ENCODE peak calls at places on chromosomes 11 and 22, in eight cellular contexts. One of them, this sample, is unnamed.

GRCh38 chr11:69812927-69813326 is 6.3 kb downstream of the FGF3 start:
- DNase-seq in GM04504: no peak
- DNase-seq in KBM-7: no peak
- DNase-seq in IMR-90: no peak
- DNase-seq in activated T-helper 1 cell treated with anti-CD3 and anti-CD28 coated beads, Interleukin-12 subunit alpha, Interleukin-12 subunit beta, Interleukin-2, Interleukin-4 antibody, amounts not matched to agents 30 ng/mL and 10 ng/mL and 1 ng/mL, durations not matched to agents 14 hours and 24 hours and 36 hours: no peak
- DNase-seq in naive thymus-derived CD8-positive, alpha-beta T cell: no peak
- DNase-seq in ecto neural progenitor cell: no peak
- DNase-seq in transverse colon: no peak
- DNase-seq in this sample: no peak

GRCh38 chr11:40293655-40294342 is 1165.7 kb downstream of the LRRC4C start:
- DNase-seq in GM04504: peak
- DNase-seq in KBM-7: peak
- DNase-seq in IMR-90: peak
- DNase-seq in activated T-helper 1 cell treated with anti-CD3 and anti-CD28 coated beads, Interleukin-12 subunit alpha, Interleukin-12 subunit beta, Interleukin-2, Interleukin-4 antibody, amounts not matched to agents 30 ng/mL and 10 ng/mL and 1 ng/mL, durations not matched to agents 14 hours and 24 hours and 36 hours: peak
- DNase-seq in naive thymus-derived CD8-positive, alpha-beta T cell: no peak
- DNase-seq in ecto neural progenitor cell: peak
- DNase-seq in transverse colon: peak
- DNase-seq in this sample: peak

GRCh38 chr22:35746248-35746647 is 28.6 kb downstream of the APOL5 start:
- DNase-seq in GM04504: no peak
- DNase-seq in KBM-7: no peak
- DNase-seq in IMR-90: no peak
- DNase-seq in activated T-helper 1 cell treated with anti-CD3 and anti-CD28 coated beads, Interleukin-12 subunit alpha, Interleukin-12 subunit beta, Interleukin-2, Interleukin-4 antibody, amounts not matched to agents 30 ng/mL and 10 ng/mL and 1 ng/mL, durations not matched to agents 14 hours and 24 hours and 36 hours: no peak
- DNase-seq in naive thymus-derived CD8-positive, alpha-beta T cell: no peak
- DNase-seq in ecto neural progenitor cell: no peak
- DNase-seq in transverse colon: no peak
- DNase-seq in this sample: no peak

GRCh38 chr11:4610258-4610935 is 2.4 kb upstream of the TRIM68 start:
- DNase-seq in GM04504: no peak
- DNase-seq in KBM-7: peak
- DNase-seq in IMR-90: peak
- DNase-seq in activated T-helper 1 cell treated with anti-CD3 and anti-CD28 coated beads, Interleukin-12 subunit alpha, Interleukin-12 subunit beta, Interleukin-2, Interleukin-4 antibody, amounts not matched to agents 30 ng/mL and 10 ng/mL and 1 ng/mL, durations not matched to agents 14 hours and 24 hours and 36 hours: no peak
- DNase-seq in naive thymus-derived CD8-positive, alpha-beta T cell: no peak
- DNase-seq in ecto neural progenitor cell: no peak
- DNase-seq in transverse colon: no peak
- DNase-seq in this sample: no peak

GRCh38 chr11:72189448-72190250 is 2.3 kb upstream of the FOLR1 start:
- DNase-seq in GM04504: peak
- DNase-seq in KBM-7: no peak
- DNase-seq in IMR-90: no peak
- DNase-seq in activated T-helper 1 cell treated with anti-CD3 and anti-CD28 coated beads, Interleukin-12 subunit alpha, Interleukin-12 subunit beta, Interleukin-2, Interleukin-4 antibody, amounts not matched to agents 30 ng/mL and 10 ng/mL and 1 ng/mL, durations not matched to agents 14 hours and 24 hours and 36 hours: no peak
- DNase-seq in naive thymus-derived CD8-positive, alpha-beta T cell: no peak
- DNase-seq in ecto neural progenitor cell: no peak
- DNase-seq in transverse colon: no peak
- DNase-seq in this sample: peak

GRCh38 chr11:118109231-118109630 is 22.5 kb upstream of the SMIM35 start:
- DNase-seq in GM04504: peak
- DNase-seq in KBM-7: no peak
- DNase-seq in IMR-90: peak
- DNase-seq in activated T-helper 1 cell treated with anti-CD3 and anti-CD28 coated beads, Interleukin-12 subunit alpha, Interleukin-12 subunit beta, Interleukin-2, Interleukin-4 antibody, amounts not matched to agents 30 ng/mL and 10 ng/mL and 1 ng/mL, durations not matched to agents 14 hours and 24 hours and 36 hours: no peak
- DNase-seq in naive thymus-derived CD8-positive, alpha-beta T cell: no peak
- DNase-seq in ecto neural progenitor cell: no peak
- DNase-seq in transverse colon: no peak
- DNase-seq in this sample: no peak

GRCh38 chr11:115653926-115654325 is 149.7 kb upstream of the CADM1 start:
- DNase-seq in GM04504: no peak
- DNase-seq in KBM-7: no peak
- DNase-seq in IMR-90: no peak
- DNase-seq in activated T-helper 1 cell treated with anti-CD3 and anti-CD28 coated beads, Interleukin-12 subunit alpha, Interleukin-12 subunit beta, Interleukin-2, Interleukin-4 antibody, amounts not matched to agents 30 ng/mL and 10 ng/mL and 1 ng/mL, durations not matched to agents 14 hours and 24 hours and 36 hours: no peak
- DNase-seq in naive thymus-derived CD8-positive, alpha-beta T cell: no peak
- DNase-seq in ecto neural progenitor cell: no peak
- DNase-seq in transverse colon: peak
- DNase-seq in this sample: no peak

GRCh38 chr22:38853149-38853548 is 9.3 kb upstream of the NPTXR start:
- DNase-seq in GM04504: no peak
- DNase-seq in KBM-7: no peak
- DNase-seq in IMR-90: no peak
- DNase-seq in activated T-helper 1 cell treated with anti-CD3 and anti-CD28 coated beads, Interleukin-12 subunit alpha, Interleukin-12 subunit beta, Interleukin-2, Interleukin-4 antibody, amounts not matched to agents 30 ng/mL and 10 ng/mL and 1 ng/mL, durations not matched to agents 14 hours and 24 hours and 36 hours: no peak
- DNase-seq in naive thymus-derived CD8-positive, alpha-beta T cell: no peak
- DNase-seq in ecto neural progenitor cell: no peak
- DNase-seq in transverse colon: no peak
- DNase-seq in this sample: no peak

GRCh38 chr11:93611836-93612677 is 49.4 kb upstream of the CEP295 start:
- DNase-seq in GM04504: no peak
- DNase-seq in KBM-7: no peak
- DNase-seq in IMR-90: no peak
- DNase-seq in activated T-helper 1 cell treated with anti-CD3 and anti-CD28 coated beads, Interleukin-12 subunit alpha, Interleukin-12 subunit beta, Interleukin-2, Interleukin-4 antibody, amounts not matched to agents 30 ng/mL and 10 ng/mL and 1 ng/mL, durations not matched to agents 14 hours and 24 hours and 36 hours: no peak
- DNase-seq in naive thymus-derived CD8-positive, alpha-beta T cell: no peak
- DNase-seq in ecto neural progenitor cell: no peak
- DNase-seq in transverse colon: peak
- DNase-seq in this sample: no peak

GRCh38 chr11:75150079-75150478 is 828 bp upstream of the SLCO2B1 start:
- DNase-seq in GM04504: no peak
- DNase-seq in KBM-7: no peak
- DNase-seq in IMR-90: no peak
- DNase-seq in activated T-helper 1 cell treated with anti-CD3 and anti-CD28 coated beads, Interleukin-12 subunit alpha, Interleukin-12 subunit beta, Interleukin-2, Interleukin-4 antibody, amounts not matched to agents 30 ng/mL and 10 ng/mL and 1 ng/mL, durations not matched to agents 14 hours and 24 hours and 36 hours: no peak
- DNase-seq in naive thymus-derived CD8-positive, alpha-beta T cell: no peak
- DNase-seq in ecto neural progenitor cell: no peak
- DNase-seq in transverse colon: peak
- DNase-seq in this sample: no peak

GRCh38 chr11:59069082-59069481 is 17.0 kb upstream of the GLYATL1B start:
- DNase-seq in GM04504: no peak
- DNase-seq in KBM-7: no peak
- DNase-seq in IMR-90: peak
- DNase-seq in activated T-helper 1 cell treated with anti-CD3 and anti-CD28 coated beads, Interleukin-12 subunit alpha, Interleukin-12 subunit beta, Interleukin-2, Interleukin-4 antibody, amounts not matched to agents 30 ng/mL and 10 ng/mL and 1 ng/mL, durations not matched to agents 14 hours and 24 hours and 36 hours: no peak
- DNase-seq in naive thymus-derived CD8-positive, alpha-beta T cell: no peak
- DNase-seq in ecto neural progenitor cell: no peak
- DNase-seq in transverse colon: no peak
- DNase-seq in this sample: no peak

GRCh38 chr11:34564807-34565241 is 51.2 kb upstream of the ELF5 start:
- DNase-seq in GM04504: no peak
- DNase-seq in KBM-7: no peak
- DNase-seq in IMR-90: no peak
- DNase-seq in activated T-helper 1 cell treated with anti-CD3 and anti-CD28 coated beads, Interleukin-12 subunit alpha, Interleukin-12 subunit beta, Interleukin-2, Interleukin-4 antibody, amounts not matched to agents 30 ng/mL and 10 ng/mL and 1 ng/mL, durations not matched to agents 14 hours and 24 hours and 36 hours: no peak
- DNase-seq in naive thymus-derived CD8-positive, alpha-beta T cell: no peak
- DNase-seq in ecto neural progenitor cell: no peak
- DNase-seq in transverse colon: no peak
- DNase-seq in this sample: no peak

GRCh38 chr22:49972163-49973017 is 11.8 kb downstream of the PIM3 start:
- DNase-seq in GM04504: no peak
- DNase-seq in KBM-7: no peak
- DNase-seq in IMR-90: no peak
- DNase-seq in activated T-helper 1 cell treated with anti-CD3 and anti-CD28 coated beads, Interleukin-12 subunit alpha, Interleukin-12 subunit beta, Interleukin-2, Interleukin-4 antibody, amounts not matched to agents 30 ng/mL and 10 ng/mL and 1 ng/mL, durations not matched to agents 14 hours and 24 hours and 36 hours: no peak
- DNase-seq in naive thymus-derived CD8-positive, alpha-beta T cell: no peak
- DNase-seq in ecto neural progenitor cell: peak
- DNase-seq in transverse colon: no peak
- DNase-seq in this sample: peak

GRCh38 chr22:40451230-40451629 is 80.8 kb downstream of the SGSM3 start:
- DNase-seq in GM04504: no peak
- DNase-seq in KBM-7: no peak
- DNase-seq in IMR-90: no peak
- DNase-seq in activated T-helper 1 cell treated with anti-CD3 and anti-CD28 coated beads, Interleukin-12 subunit alpha, Interleukin-12 subunit beta, Interleukin-2, Interleukin-4 antibody, amounts not matched to agents 30 ng/mL and 10 ng/mL and 1 ng/mL, durations not matched to agents 14 hours and 24 hours and 36 hours: no peak
- DNase-seq in naive thymus-derived CD8-positive, alpha-beta T cell: no peak
- DNase-seq in ecto neural progenitor cell: no peak
- DNase-seq in transverse colon: no peak
- DNase-seq in this sample: no peak

GRCh38 chr11:121321614-121322243 is 29.2 kb downstream of the SC5D start:
- DNase-seq in GM04504: peak
- DNase-seq in KBM-7: peak
- DNase-seq in IMR-90: peak
- DNase-seq in activated T-helper 1 cell treated with anti-CD3 and anti-CD28 coated beads, Interleukin-12 subunit alpha, Interleukin-12 subunit beta, Interleukin-2, Interleukin-4 antibody, amounts not matched to agents 30 ng/mL and 10 ng/mL and 1 ng/mL, durations not matched to agents 14 hours and 24 hours and 36 hours: peak
- DNase-seq in naive thymus-derived CD8-positive, alpha-beta T cell: peak
- DNase-seq in ecto neural progenitor cell: no peak
- DNase-seq in transverse colon: peak
- DNase-seq in this sample: peak

GRCh38 chr11:65434667-65435179 is 12.1 kb downstream of the NEAT1 start:
- DNase-seq in GM04504: no peak
- DNase-seq in KBM-7: no peak
- DNase-seq in IMR-90: peak
- DNase-seq in activated T-helper 1 cell treated with anti-CD3 and anti-CD28 coated beads, Interleukin-12 subunit alpha, Interleukin-12 subunit beta, Interleukin-2, Interleukin-4 antibody, amounts not matched to agents 30 ng/mL and 10 ng/mL and 1 ng/mL, durations not matched to agents 14 hours and 24 hours and 36 hours: no peak
- DNase-seq in naive thymus-derived CD8-positive, alpha-beta T cell: no peak
- DNase-seq in ecto neural progenitor cell: no peak
- DNase-seq in transverse colon: peak
- DNase-seq in this sample: no peak

GRCh38 chr11:69157156-69157821 is 1.6 kb downstream of the SMIM38 start:
- DNase-seq in GM04504: no peak
- DNase-seq in KBM-7: no peak
- DNase-seq in IMR-90: peak
- DNase-seq in activated T-helper 1 cell treated with anti-CD3 and anti-CD28 coated beads, Interleukin-12 subunit alpha, Interleukin-12 subunit beta, Interleukin-2, Interleukin-4 antibody, amounts not matched to agents 30 ng/mL and 10 ng/mL and 1 ng/mL, durations not matched to agents 14 hours and 24 hours and 36 hours: no peak
- DNase-seq in naive thymus-derived CD8-positive, alpha-beta T cell: no peak
- DNase-seq in ecto neural progenitor cell: peak
- DNase-seq in transverse colon: no peak
- DNase-seq in this sample: peak

This sample was measured in iPS-NIHi11.